ENCODE peak calls at places on chromosomes 1 and 21, in ten cellular contexts. J is stimulated activated CD8-positive, alpha-beta memory T cell treated with anti-CD3 and anti-CD28 coated beads, Interleukin-2, amount 100 ng/mL, for 1 hour; D is NCI-H2081; T is GM18507; K is adrenal gland; Y is activated CD8-positive, alpha-beta memory T cell treated with anti-CD3 and anti-CD28 coated beads for 1 hour; Z is AG10803; E is tibial artery; U is T-helper 9 cell; W is GM20000. S is an unnamed sample.

GRCh38 chr1:111484391-111484790 is 10.6 kb downstream of the C1orf162 start:
- DNase-seq in J (no peak), D (no peak), T (no peak), K (no peak), Y (no peak), Z (peak; percentile 33), E (no peak), U (no peak), W (no peak), S (no peak)

GRCh38 chr1:29762635-29763034 is 526.3 kb downstream of the PTPRU start:
- DNase-seq in J (no peak), D (no peak), T (no peak), K (peak; percentile 28), Y (no peak), Z (no peak), E (no peak), U (no peak), W (no peak), S (no peak)

GRCh38 chr1:72178266-72178665 is 104.1 kb downstream of the NEGR1 start:
- DNase-seq in J (no peak), D (no peak), T (no peak), K (no peak), Y (no peak), Z (peak; percentile 9), E (no peak), U (no peak), W (no peak), S (no peak)

GRCh38 chr21:41695513-41695912 is 71.3 kb downstream of the RIPK4 start:
- DNase-seq in J (no peak), D (no peak), T (no peak), K (no peak), Y (no peak), Z (no peak), E (no peak), U (no peak), W (no peak), S (no peak)

GRCh38 chr1:71473331-71473730 is 392.5 kb upstream of the ZRANB2 start:
- DNase-seq in J (no peak), D (no peak), T (no peak), K (no peak), Y (no peak), Z (no peak), E (no peak), U (no peak), W (no peak), S (no peak)

GRCh38 chr1:70410604-70411359 is at the start of gene CTH:
- DNase-seq in J (peak; percentile 80), D (peak; percentile 98), T (peak; percentile 86), K (peak; percentile 99), Y (peak; percentile 80), Z (peak; percentile 95), E (peak; percentile 99), U (peak; percentile 87), W (peak; percentile 88), S (peak; percentile 73)

GRCh38 chr21:38925923-38926322 is 120.2 kb downstream of the ETS2 start:
- DNase-seq in J (no peak), D (no peak), T (no peak), K (peak; percentile 83), Y (no peak), Z (peak; percentile 91), E (peak; percentile 87), U (no peak), W (no peak), S (no peak)

GRCh38 chr1:102535829-102536505 is 539.2 kb upstream of the OLFM3 start:
- DNase-seq in J (no peak), D (no peak), T (no peak), K (no peak), Y (no peak), Z (no peak), E (no peak), U (no peak), W (no peak), S (no peak)

GRCh38 chr1:209641216-209642181 is 10.7 kb downstream of the LAMB3 start:
- DNase-seq in J (no peak), D (no peak), T (no peak), K (peak; percentile 93), Y (no peak), Z (peak; percentile 48), E (peak; percentile 88), U (no peak), W (no peak), S (no peak)

GRCh38 chr1:158087320-158087927 is 93.3 kb upstream of the CD1D start:
- DNase-seq in J (no peak), D (no peak), T (peak; percentile 43), K (peak; percentile 81), Y (no peak), Z (peak; percentile 64), E (no peak), U (no peak), W (peak; percentile 73), S (no peak)

GRCh38 chr1:210363119-210363518 is 34.4 kb downstream of the HHAT start:
- DNase-seq in J (no peak), D (no peak), T (no peak), K (no peak), Y (no peak), Z (no peak), E (peak; percentile 64), U (no peak), W (no peak), S (no peak)

GRCh38 chr1:234921266-234922062 is 207.2 kb downstream of the TOMM20 start:
- DNase-seq in J (no peak), D (no peak), T (no peak), K (peak; percentile 83), Y (no peak), Z (peak; percentile 58), E (peak; percentile 74), U (no peak), W (no peak), S (no peak)

GRCh38 chr1:67647036-67647798 is 37.8 kb upstream of the GADD45A start:
- DNase-seq in J (no peak), D (peak; percentile 36), T (no peak), K (peak; percentile 65), Y (no peak), Z (peak; percentile 73), E (no peak), U (no peak), W (no peak), S (no peak)

S was measured in SK-N-MC.